ENCODE peak calls at places on chromosome X, in four cellular contexts. Z is PC-3, O is lower leg skin, X is gastrocnemius medialis. T is an unnamed sample.

GRCh38 chrX:17377047-17377692 is 2.2 kb downstream of the NHS start:
- DNase-seq in Z (no peak), O (no peak), X (no peak), T (peak; percentile 81)

GRCh38 chrX:131763674-131764073 is 219.8 kb downstream of the OR13H1 start:
- DNase-seq in Z (peak; percentile 57), X (no peak), O (peak; percentile 93), T (no peak)

GRCh38 chrX:154490021-154490413 is 412 bp downstream of the SLC10A3 start:
- DNase-seq in Z (peak; percentile 38), X (peak; percentile 18), O (no peak), T (peak; percentile 18)

GRCh38 chrX:104195489-104196084 is 29.3 kb downstream of the FAM199X start:
- DNase-seq in O (no peak), Z (peak; percentile 70), X (no peak), T (peak; percentile 34)

GRCh38 chrX:131821945-131822622 is 201.0 kb upstream of the STK26 start:
- DNase-seq in Z (no peak), O (peak; percentile 92), X (no peak), T (no peak)

GRCh38 chrX:119105826-119106225 is 21.8 kb downstream of the KIAA1210 start:
- DNase-seq in O (no peak), Z (peak; percentile 15), X (no peak), T (no peak)

GRCh38 chrX:50470103-50471031 is at the start of gene DGKK:
- DNase-seq in Z (no peak), O (no peak), X (no peak), T (no peak)

GRCh38 chrX:142977128-142977914 is 48.4 kb upstream of the SPANXN4 start:
- DNase-seq in O (no peak), X (no peak), Z (no peak), T (no peak)

GRCh38 chrX:68415289-68415688 is 18.0 kb downstream of the OPHN1 start:
- DNase-seq in Z (peak; percentile 51), O (no peak), X (peak; percentile 72), T (no peak)

GRCh38 chrX:71052721-71053120 is 15.4 kb downstream of the SNX12 start:
- DNase-seq in X (no peak), O (no peak), Z (no peak), T (no peak)
- H3K4me3 ChIP-seq in X (no peak overlapping the region), O (no peak overlapping the region), Z (no peak overlapping the region), T (no peak overlapping the region)

GRCh38 chrX:97026406-97026805 is 142.7 kb downstream of the RPA4 start:
- DNase-seq in O (no peak), Z (peak; percentile 23), X (no peak), T (no peak)
- TF ChIP-seq CTCF in O (no peak), Z (peak; percentile 41), X (no peak), T (no peak)

GRCh38 chrX:150201391-150201790 is 161.7 kb upstream of the MAMLD1 start:
- DNase-seq in X (no peak), O (no peak), Z (no peak), T (no peak)
- H3K4me3 ChIP-seq in X (no peak overlapping the region), O (no peak overlapping the region), Z (no peak overlapping the region), T (no peak overlapping the region)

GRCh38 chrX:75603833-75604232 is 81.0 kb upstream of the ZDHHC15 start:
- DNase-seq in X (no peak), O (no peak), Z (peak; percentile 43), T (peak; percentile 28)
- TF ChIP-seq CTCF in X (peak; percentile 48), O (no peak), Z (peak; percentile 65), T (peak; percentile 41)

GRCh38 chrX:133587071-133587470 is 171.8 kb upstream of the GPC4 start:
- DNase-seq in Z (peak; percentile 9), X (no peak), O (no peak), T (peak; percentile 36)
- H3K4me3 ChIP-seq in Z (no peak overlapping the region), X (no peak overlapping the region), O (no peak overlapping the region), T (no peak overlapping the region)

GRCh38 chrX:48761674-48762471 is at the start of gene GLOD5:
- DNase-seq in O (no peak), X (no peak), Z (peak; percentile 88), T (peak; percentile 80)
- TF ChIP-seq CTCF in O (no peak), X (no peak), Z (peak; percentile 72), T (peak; percentile 55)

T was measured in epithelial cell of esophagus.